ENCODE peak calls at places on chromosomes 7 and 10, in four cellular contexts. One of them, this sample, is unnamed. For H3K27me3 and H3K36me3, the result is how much of the 10 kb centered on the place peaks cover.

GRCh38 chr10:31669367-31669766 is 259.3 kb downstream of the ARHGAP12 start:
- DNase-seq in cardiac muscle cell: no peak
- DNase-seq in brain microvascular endothelial cell: no peak
- DNase-seq in adrenal gland: no peak
- DNase-seq in this sample: no peak

GRCh38 chr10:18140149-18140956 is at the start of gene CACNB2:
- DNase-seq in cardiac muscle cell: peak
- DNase-seq in brain microvascular endothelial cell: no peak
- DNase-seq in adrenal gland: peak
- DNase-seq in this sample: no peak

GRCh38 chr10:129963831-129964501 is at the start of gene EBF3:
- DNase-seq in cardiac muscle cell: peak
- DNase-seq in brain microvascular endothelial cell: peak
- DNase-seq in adrenal gland: peak
- DNase-seq in this sample: no peak

GRCh38 chr10:119365773-119366640 is 158.6 kb downstream of the GRK5 start:
- DNase-seq in cardiac muscle cell: no peak
- DNase-seq in brain microvascular endothelial cell: no peak
- DNase-seq in adrenal gland: no peak
- DNase-seq in this sample: no peak

GRCh38 chr10:31584098-31584631 is 265.1 kb downstream of the ZEB1 start:
- DNase-seq in cardiac muscle cell: no peak
- DNase-seq in brain microvascular endothelial cell: no peak
- DNase-seq in adrenal gland: no peak
- DNase-seq in this sample: no peak

GRCh38 chr10:129564923-129565322 is 97.9 kb downstream of the MGMT start:
- DNase-seq in cardiac muscle cell: no peak
- DNase-seq in brain microvascular endothelial cell: no peak
- DNase-seq in adrenal gland: no peak
- DNase-seq in this sample: no peak

GRCh38 chr7:18570441-18570840 is 74.9 kb downstream of the HDAC9 start:
- DNase-seq in cardiac muscle cell: no peak
- DNase-seq in brain microvascular endothelial cell: no peak
- DNase-seq in adrenal gland: no peak
- DNase-seq in this sample: no peak

GRCh38 chr10:124092270-124093075 is 925 bp downstream of the CHST15 start:
- DNase-seq in cardiac muscle cell: peak
- DNase-seq in brain microvascular endothelial cell: peak
- DNase-seq in adrenal gland: peak
- DNase-seq in this sample: no peak

GRCh38 chr10:69439813-69440506 is 11.3 kb upstream of the TSPAN15 start:
- DNase-seq in cardiac muscle cell: peak
- DNase-seq in brain microvascular endothelial cell: no peak
- DNase-seq in adrenal gland: no peak
- DNase-seq in this sample: no peak

GRCh38 chr7:158446281-158446680 is 141.3 kb downstream of the PTPRN2 start:
- DNase-seq in cardiac muscle cell: no peak
- DNase-seq in brain microvascular endothelial cell: no peak
- DNase-seq in adrenal gland: peak
- DNase-seq in this sample: no peak

GRCh38 chr7:158448701-158449100 is 138.9 kb downstream of the PTPRN2 start:
- DNase-seq in cardiac muscle cell: no peak
- DNase-seq in brain microvascular endothelial cell: no peak
- DNase-seq in adrenal gland: peak
- DNase-seq in this sample: no peak

GRCh38 chr7:158449266-158449665 is 138.4 kb downstream of the PTPRN2 start:
- DNase-seq in cardiac muscle cell: no peak
- DNase-seq in brain microvascular endothelial cell: no peak
- DNase-seq in adrenal gland: peak
- DNase-seq in this sample: no peak

GRCh38 chr7:158446706-158447105 is 140.9 kb downstream of the PTPRN2 start:
- DNase-seq in cardiac muscle cell: no peak
- DNase-seq in brain microvascular endothelial cell: no peak
- DNase-seq in adrenal gland: peak
- DNase-seq in this sample: no peak

GRCh38 chr7:158447206-158448171 is 140.1 kb downstream of the PTPRN2 start:
- DNase-seq in cardiac muscle cell: no peak
- DNase-seq in brain microvascular endothelial cell: no peak
- DNase-seq in adrenal gland: peak
- DNase-seq in this sample: no peak
- H3K27me3 ChIP-seq in cardiac muscle cell: under half
- H3K27me3 ChIP-seq in brain microvascular endothelial cell: under half
- H3K27me3 ChIP-seq in adrenal gland: under half
- H3K27me3 ChIP-seq in this sample: under half

GRCh38 chr7:99124636-99125504 is 19.0 kb downstream of the SMURF1 start:
- DNase-seq in cardiac muscle cell: no peak
- DNase-seq in brain microvascular endothelial cell: peak
- DNase-seq in adrenal gland: no peak
- DNase-seq in this sample: no peak
- H3K36me3 ChIP-seq in cardiac muscle cell: under half
- H3K36me3 ChIP-seq in brain microvascular endothelial cell: under half
- H3K36me3 ChIP-seq in adrenal gland: under half
- H3K36me3 ChIP-seq in this sample: under half

DNA sequence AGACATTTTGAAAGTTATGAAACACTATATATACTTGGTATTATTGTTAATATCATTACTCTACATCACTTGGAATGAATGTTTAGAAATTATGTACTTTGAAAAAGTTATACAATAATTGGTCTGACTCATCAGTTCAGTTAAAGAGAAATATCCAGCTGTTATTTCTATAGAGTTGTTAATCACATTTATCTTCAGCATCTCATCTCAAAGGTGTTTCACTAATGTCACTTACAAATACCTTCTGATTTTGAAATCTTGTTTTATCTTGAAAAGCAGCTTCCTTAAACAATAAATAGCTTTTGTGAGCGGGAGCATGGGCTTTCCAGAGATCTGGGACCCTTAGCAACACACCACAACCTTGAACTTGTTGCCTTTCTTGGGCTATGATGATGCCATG is 205.2 kb downstream of the PCLO start:
- DNase-seq in cardiac muscle cell: no peak
- DNase-seq in brain microvascular endothelial cell: no peak
- DNase-seq in adrenal gland: no peak
- DNase-seq in this sample: no peak
- H3K27me3 ChIP-seq in cardiac muscle cell: under half
- H3K27me3 ChIP-seq in brain microvascular endothelial cell: under half
- H3K27me3 ChIP-seq in adrenal gland: under half
- H3K27me3 ChIP-seq in this sample: under half

GRCh38 chr10:92238586-92239098 is 52.2 kb downstream of the CPEB3 start:
- DNase-seq in cardiac muscle cell: no peak
- DNase-seq in brain microvascular endothelial cell: peak
- DNase-seq in adrenal gland: peak
- DNase-seq in this sample: no peak

GRCh38 chr10:92239185-92239599 is 51.7 kb downstream of the CPEB3 start:
- DNase-seq in cardiac muscle cell: peak
- DNase-seq in brain microvascular endothelial cell: no peak
- DNase-seq in adrenal gland: no peak
- DNase-seq in this sample: no peak

GRCh38 chr10:92241158-92241500 is 49.7 kb downstream of the CPEB3 start:
- DNase-seq in cardiac muscle cell: peak
- DNase-seq in brain microvascular endothelial cell: no peak
- DNase-seq in adrenal gland: peak
- DNase-seq in this sample: no peak

GRCh38 chr10:92240289-92241157 is 50.4 kb downstream of the CPEB3 start:
- DNase-seq in cardiac muscle cell: peak
- DNase-seq in brain microvascular endothelial cell: peak
- DNase-seq in adrenal gland: peak
- DNase-seq in this sample: no peak

GRCh38 chr10:92239600-92240288 is 51.1 kb downstream of the CPEB3 start:
- DNase-seq in cardiac muscle cell: peak
- DNase-seq in brain microvascular endothelial cell: peak
- DNase-seq in adrenal gland: peak
- DNase-seq in this sample: no peak
- H3K36me3 ChIP-seq in cardiac muscle cell: under half
- H3K36me3 ChIP-seq in brain microvascular endothelial cell: under half
- H3K36me3 ChIP-seq in adrenal gland: under half
- H3K36me3 ChIP-seq in this sample: under half